ENCODE peak calls at places on chromosomes 6 and 20, in ten cellular contexts. D, T, J, O, Y, W, I, L, Q and X are unnamed samples.

GRCh38 chr6:132819405-132820145 is 5.2 kb downstream of the RPS12 start:
- DNase-seq in D (peak; percentile 43), I (no peak), T (peak; percentile 52), Y (no peak), J (no peak), Q (peak; percentile 31), L (peak; percentile 56), W (no peak), O (no peak), X (no peak)

GRCh38 chr6:41021832-41022231 is 17.2 kb downstream of the UNC5CL start:
- DNase-seq in L (peak; percentile 63), W (no peak), J (no peak), Q (peak; percentile 49), T (no peak), O (no peak), Y (peak; percentile 51), D (peak; percentile 96), I (peak; percentile 44), X (no peak)

GRCh38 chr6:95325858-95326257 is 251.5 kb upstream of the MANEA start:
- DNase-seq in Q (peak; percentile 45), T (no peak), L (no peak), I (no peak), Y (no peak), D (peak; percentile 3), W (no peak), J (no peak), O (no peak), X (no peak)

GRCh38 chr6:42403831-42404230 is 47.9 kb downstream of the TRERF1 start:
- DNase-seq in I (no peak), L (peak; percentile 24), O (no peak), Q (no peak), Y (no peak), J (no peak), W (peak; percentile 39), D (no peak), T (no peak), X (no peak)

GRCh38 chr6:43243649-43244321 is 504 bp downstream of the TTBK1 start:
- DNase-seq in D (no peak), O (no peak), L (no peak), J (no peak), T (no peak), I (no peak), Y (no peak), W (no peak), Q (no peak), X (no peak)

GRCh38 chr20:7113577-7114466 is 346.3 kb downstream of the BMP2 start:
- DNase-seq in L (no peak), Q (peak; percentile 40), D (peak; percentile 33), O (peak; percentile 26), T (peak; percentile 25), I (peak; percentile 57), Y (peak; percentile 5), W (no peak), J (peak; percentile 86), X (no peak)

GRCh38 chr6:140174509-140174908 is 800.1 kb upstream of the CITED2 start:
- DNase-seq in D (peak; percentile 100), T (no peak), O (no peak), Q (peak; percentile 99), Y (peak; percentile 96), W (no peak), I (peak; percentile 4), J (no peak), L (peak; percentile 98), X (no peak)

GRCh38 chr6:160115421-160115820 is 6.2 kb upstream of the SLC22A1 start:
- DNase-seq in L (no peak), J (no peak), O (no peak), Y (no peak), I (no peak), W (no peak), D (no peak), T (no peak), Q (no peak), X (no peak)

GRCh38 chr6:149335924-149336323 is 18.4 kb downstream of the TAB2 start:
- DNase-seq in Q (peak; percentile 88), L (peak; percentile 84), W (no peak), J (no peak), T (no peak), O (no peak), D (peak; percentile 88), I (no peak), Y (peak; percentile 68), X (no peak)

GRCh38 chr20:37347347-37347823 is 1.4 kb downstream of the SRC start:
- DNase-seq in D (no peak), Y (no peak), L (no peak), Q (no peak), O (no peak), I (no peak), J (no peak), T (no peak), W (no peak), X (no peak)

GRCh38 chr6:45741437-45742166 is 274.1 kb downstream of the CLIC5 start:
- DNase-seq in W (no peak), O (no peak), T (peak; percentile 93), I (no peak), J (no peak), Q (peak; percentile 58), L (no peak), D (no peak), Y (peak; percentile 44), X (no peak)

GRCh38 chr20:43954704-43955243 is 40.1 kb downstream of the TOX2 start:
- DNase-seq in I (no peak), L (no peak), O (no peak), W (no peak), Q (no peak), Y (no peak), T (no peak), J (no peak), D (no peak), X (no peak)

GRCh38 chr20:6953611-6954010 is 186.1 kb downstream of the BMP2 start:
- DNase-seq in O (no peak), I (no peak), Y (no peak), T (no peak), L (no peak), D (no peak), Q (no peak), W (no peak), J (no peak), X (no peak)

GRCh38 chr20:1856419-1856818 is 38.8 kb upstream of the SIRPA start:
- DNase-seq in O (no peak), Y (no peak), W (no peak), J (no peak), T (no peak), L (no peak), D (no peak), I (no peak), Q (no peak), X (no peak)

GRCh38 chr6:51887859-51888258 is 199.6 kb downstream of the PKHD1 start:
- DNase-seq in T (no peak), Y (no peak), Q (no peak), O (no peak), W (no peak), J (no peak), D (no peak), I (no peak), L (no peak), X (no peak)

GRCh38 chr6:116307001-116307400 is 27.3 kb upstream of the TSPYL1 start:
- DNase-seq in Q (no peak), O (no peak), D (no peak), I (no peak), T (no peak), Y (no peak), J (no peak), W (no peak), L (no peak), X (no peak)

GRCh38 chr6:8904754-8905153 is 469.4 kb upstream of the SLC35B3 start:
- DNase-seq in T (peak; percentile 1), O (no peak), Q (peak; percentile 1), Y (no peak), D (no peak), L (no peak), I (no peak), W (no peak), J (no peak), X (no peak)

GRCh38 chr6:152380993-152381898 is 255.9 kb downstream of the SYNE1 start:
- DNase-seq in Q (peak; percentile 97), J (no peak), L (peak; percentile 91), D (peak; percentile 99), I (peak; percentile 60), O (no peak), Y (peak; percentile 93), T (no peak), W (no peak), X (no peak)

GRCh38 chr6:7991992-7992815 is 72.0 kb downstream of the BLOC1S5 start:
- DNase-seq in D (peak; percentile 67), I (peak; percentile 9), Q (peak; percentile 91), J (peak; percentile 26), T (peak; percentile 77), Y (peak; percentile 71), W (no peak), L (peak; percentile 71), O (no peak), X (no peak)

GRCh38 chr20:10594286-10594868 is 79.4 kb downstream of the JAG1 start:
- DNase-seq in L (no peak), T (no peak), J (no peak), D (no peak), Y (no peak), O (no peak), W (no peak), Q (no peak), I (no peak), X (no peak)

GRCh38 chr20:19786311-19786710 is 28.3 kb downstream of the RIN2 start:
- DNase-seq in Y (peak; percentile 83), W (no peak), O (no peak), L (peak; percentile 79), D (peak; percentile 83), I (no peak), Q (peak; percentile 88), J (no peak), T (peak; percentile 12), X (no peak)

GRCh38 chr6:132490024-132490423 is 22.9 kb downstream of the STX7 start:
- DNase-seq in W (no peak), D (no peak), I (no peak), J (no peak), Y (peak; percentile 63), L (peak; percentile 38), O (no peak), T (peak; percentile 48), Q (no peak), X (no peak)

GRCh38 chr6:27374824-27375612 is 13.5 kb upstream of the ZNF391 start:
- DNase-seq in Y (peak; percentile 23), W (peak; percentile 83), D (peak; percentile 84), T (no peak), Q (peak; percentile 70), O (peak; percentile 65), L (peak; percentile 73), I (peak; percentile 86), J (peak; percentile 91), X (peak; percentile 43)

GRCh38 chr6:96211341-96211740 is 195.6 kb downstream of the FUT9 start:
- DNase-seq in Y (no peak), I (no peak), L (no peak), D (no peak), J (no peak), O (no peak), Q (no peak), T (no peak), W (no peak), X (no peak)

GRCh38 chr6:16669227-16669626 is 92.0 kb downstream of the ATXN1 start:
- DNase-seq in D (peak; percentile 89), Q (peak; percentile 89), O (no peak), L (peak; percentile 6), W (peak; percentile 63), I (peak; percentile 36), T (peak; percentile 16), Y (no peak), J (peak; percentile 95), X (peak; percentile 59)

GRCh38 chr6:170545405-170545804 is 7.7 kb downstream of the PSMB1 start:
- DNase-seq in W (no peak), L (peak; percentile 11), I (no peak), O (no peak), D (no peak), Y (peak; percentile 37), J (no peak), Q (peak; percentile 81), T (no peak), X (no peak)

GRCh38 chr20:50655325-50655880 is 35.9 kb downstream of the RIPOR3 start:
- DNase-seq in J (no peak), Q (peak; percentile 83), I (no peak), W (no peak), L (peak; percentile 40), T (no peak), O (no peak), D (peak; percentile 72), Y (peak; percentile 81), X (no peak)

GRCh38 chr20:2745936-2746635 is 53.5 kb downstream of the EBF4 start:
- DNase-seq in L (no peak), J (no peak), D (no peak), O (no peak), I (no peak), W (peak; percentile 31), Q (no peak), Y (no peak), T (no peak), X (no peak)